ENCODE peak calls at places on chromosome 6, in seven cellular contexts. X is cardiac muscle cell, Z is NCI-H524, F is AG04450, U is A172, C is HCEC 1CT, L is sigmoid colon. M is an unnamed sample.

GRCh38 chr6:143058987-143059386 is 1.7 kb upstream of the AIG1 start:
- DNase-seq in Z (no peak), U (peak; percentile 45), C (peak; percentile 3), X (no peak), L (no peak), F (no peak), M (no peak)

GRCh38 chr6:110609101-110609500 is 132.7 kb upstream of the SLC22A16 start:
- DNase-seq in X (no peak), F (no peak), L (no peak), U (no peak), Z (no peak), C (no peak), M (no peak)

GRCh38 chr6:154071236-154071635 is 32.2 kb downstream of the OPRM1 start:
- DNase-seq in F (no peak), C (no peak), U (no peak), Z (peak; percentile 83), X (no peak), L (no peak), M (no peak)

GRCh38 chr6:145349950-145350510 is 385.3 kb downstream of the EPM2A start:
- DNase-seq in C (no peak), F (no peak), L (no peak), Z (no peak), U (no peak), X (no peak), M (no peak)

GRCh38 chr6:152343735-152344360 is 293.3 kb downstream of the SYNE1 start:
- DNase-seq in U (no peak), F (no peak), L (no peak), X (no peak), C (no peak), Z (no peak), M (no peak)

GRCh38 chr6:48134246-48134645 is 23.2 kb upstream of the PTCHD4 start:
- DNase-seq in Z (no peak), U (peak; percentile 16), X (no peak), F (no peak), C (peak; percentile 5), L (no peak), M (no peak)

GRCh38 chr6:155349129-155349528 is 34.8 kb upstream of the TFB1M start:
- DNase-seq in Z (no peak), L (no peak), F (peak; percentile 13), X (no peak), C (peak; percentile 37), U (no peak), M (no peak)

GRCh38 chr6:113622254-113622653 is 234.9 kb upstream of the MARCKS start:
- DNase-seq in C (no peak), U (no peak), Z (no peak), L (no peak), X (no peak), F (no peak), M (no peak)

GRCh38 chr6:73566954-73567591 is 46.2 kb upstream of the EEF1A1 start:
- DNase-seq in Z (no peak), L (peak; percentile 86), X (peak; percentile 66), C (peak; percentile 70), U (peak; percentile 46), F (no peak), M (no peak)

GRCh38 chr6:106114492-106114891 is 28.4 kb downstream of the PRDM1 start:
- DNase-seq in U (no peak), X (no peak), C (no peak), F (no peak), Z (no peak), L (no peak), M (no peak)

GRCh38 chr6:7953753-7954152 is 43.2 kb upstream of the TXNDC5 start:
- DNase-seq in X (no peak), L (no peak), F (no peak), Z (no peak), C (no peak), U (no peak), M (no peak)

GRCh38 chr6:130500693-130501092 is 134.9 kb downstream of the TMEM200A start:
- DNase-seq in C (peak; percentile 46), F (peak; percentile 37), X (peak; percentile 13), Z (no peak), U (peak; percentile 23), L (no peak), M (no peak)

GRCh38 chr6:83474309-83474708 is 38.0 kb upstream of the PRSS35 start:
- DNase-seq in U (no peak), L (no peak), X (peak; percentile 37), Z (no peak), C (no peak), F (no peak), M (no peak)

GRCh38 chr6:85469276-85470022 is 19.6 kb downstream of the NT5E start:
- DNase-seq in Z (no peak), X (no peak), C (no peak), U (no peak), L (no peak), F (no peak), M (no peak)

GRCh38 chr6:35343092-35343834 is 905 bp downstream of the PPARD start:
- DNase-seq in C (peak; percentile 7), Z (no peak), L (peak; percentile 81), F (no peak), U (no peak), X (peak; percentile 80), M (no peak)

GRCh38 chr6:722077-722524 is 29.2 kb upstream of the EXOC2 start:
- DNase-seq in U (peak; percentile 71), X (peak; percentile 88), F (peak; percentile 76), C (peak; percentile 87), Z (peak; percentile 46), L (peak; percentile 75), M (no peak)

GRCh38 chr6:80197474-80197873 is 91.0 kb downstream of the BCKDHB start:
- DNase-seq in C (no peak), L (no peak), U (peak; percentile 25), Z (peak; percentile 5), X (peak; percentile 53), F (no peak), M (no peak)

GRCh38 chr6:109705258-109705657 is 14.2 kb downstream of the FIG4 start:
- DNase-seq in L (peak; percentile 80), F (peak; percentile 74), X (peak; percentile 93), C (peak; percentile 83), Z (peak; percentile 69), U (peak; percentile 78), M (peak; percentile 47)

GRCh38 chr6:138596126-138596525 is 96.8 kb upstream of the NHSL1 start:
- DNase-seq in Z (no peak), X (no peak), L (no peak), U (no peak), F (no peak), C (no peak), M (no peak)

GRCh38 chr6:87341899-87342298 is 2.7 kb upstream of the C6orf163 start:
- DNase-seq in L (no peak), U (no peak), X (no peak), C (no peak), Z (no peak), F (no peak), M (no peak)

GRCh38 chr6:123007885-123008284 is 11.8 kb downstream of the CLVS2 start:
- DNase-seq in F (no peak), U (no peak), L (no peak), Z (no peak), X (no peak), C (no peak), M (no peak)